ENCODE peak calls at places on chromosomes 5 and 9, in seven cellular contexts. Z is T-helper 1 cell, N is MG63, U is kidney epithelial cell, M is H1, I is ureter, Y is Caki2. T is an unnamed sample.

GRCh38 chr9:36136277-36136893 is at the start of gene GLIPR2:
- DNase-seq in M (no peak), U (no peak), I (peak), Z (peak), Y (peak), N (peak), T (peak)

GRCh38 chr5:79932510-79933504 is 58.3 kb downstream of the MTX3 start:
- DNase-seq in Y (no peak), Z (no peak), U (no peak), N (no peak), I (no peak), M (no peak), T (no peak)

GRCh38 chr9:114372971-114373591 is 14.7 kb downstream of the AKNA start:
- DNase-seq in U (no peak), N (no peak), Y (no peak), M (no peak), I (no peak), Z (peak), T (peak)

GRCh38 chr9:99115947-99116543 is 11.1 kb downstream of the TGFBR1 start:
- DNase-seq in I (no peak), M (no peak), U (no peak), N (no peak), Y (no peak), Z (no peak), T (no peak)

GRCh38 chr5:172334641-172335040 is 51.1 kb upstream of the UBTD2 start:
- DNase-seq in Y (no peak), I (no peak), Z (no peak), N (no peak), M (no peak), U (no peak), T (no peak)

GRCh38 chr9:116365056-116365471 is 211.5 kb downstream of the PAPPA start:
- DNase-seq in N (peak), U (no peak), Y (peak), I (peak), M (no peak), Z (no peak), T (no peak)

GRCh38 chr5:78927657-78928282 is 57.3 kb downstream of the ARSB start:
- DNase-seq in I (no peak), Z (no peak), M (peak), N (peak), U (peak), Y (peak), T (no peak)

GRCh38 chr5:139453683-139454567 is 8.6 kb downstream of the ECSCR start:
- DNase-seq in Y (no peak), U (no peak), M (no peak), I (no peak), N (peak), Z (no peak), T (no peak)

GRCh38 chr5:172002310-172002709 is 4.1 kb downstream of the FBXW11 start:
- DNase-seq in U (no peak), Y (peak), M (no peak), N (no peak), I (no peak), Z (no peak), T (no peak)

GRCh38 chr5:180611140-180611850 is 20.0 kb upstream of the SCGB3A1 start:
- DNase-seq in U (no peak), Y (no peak), Z (no peak), N (no peak), I (no peak), M (no peak), T (no peak)

GRCh38 chr9:77598510-77598909 is 49.6 kb downstream of the GNA14 start:
- DNase-seq in N (peak), U (no peak), Z (no peak), I (no peak), Y (no peak), M (no peak), T (peak)

GRCh38 chr9:125631391-125632085 is 75.5 kb downstream of the MAPKAP1 start:
- DNase-seq in M (no peak), U (no peak), I (no peak), Z (no peak), N (no peak), Y (peak), T (no peak)

GRCh38 chr9:8816361-8816760 is 1016.8 kb upstream of the DMAC1 start:
- DNase-seq in Z (no peak), M (no peak), I (no peak), Y (no peak), N (no peak), U (peak), T (no peak)

GRCh38 chr9:14058078-14058688 is 255.8 kb downstream of the NFIB start:
- DNase-seq in Z (no peak), M (no peak), N (peak), I (no peak), U (no peak), Y (no peak), T (no peak)

GRCh38 chr9:136629001-136629878 is 33.5 kb upstream of the EGFL7 start:
- DNase-seq in N (no peak), Z (no peak), Y (no peak), I (peak), M (no peak), U (no peak), T (no peak)

GRCh38 chr5:143110591-143110990 is 292.9 kb downstream of the NR3C1 start:
- DNase-seq in U (no peak), Z (no peak), N (peak), Y (no peak), M (no peak), I (no peak), T (no peak)